ENCODE peak calls at places on chromosome 9, in four cellular contexts. F is lower lobe of right lung, V is heart right ventricle, P is cardiac muscle cell. K is an unnamed sample. For H3K4me1, the result is how much of the 10 kb centered on the place peaks cover.

GRCh38 chr9:122376791-122377190 is 6.0 kb downstream of the PTGS1 start:
- DNase-seq in F (no peak), V (no peak), P (no peak), K (no peak)

GRCh38 chr9:121690766-121691165 is 39.3 kb downstream of the DAB2IP start:
- DNase-seq in F (peak), V (no peak), P (no peak), K (no peak)

GRCh38 chr9:1332161-1332560 is 282.0 kb downstream of the DMRT2 start:
- DNase-seq in F (no peak), V (no peak), P (no peak), K (no peak)

GRCh38 chr9:38390851-38391250 is 1.7 kb upstream of the ALDH1B1 start:
- DNase-seq in F (no peak), V (no peak), P (no peak), K (no peak)

GRCh38 chr9:97985058-97985861 is 2.1 kb downstream of the ANP32B start:
- DNase-seq in F (no peak), V (peak), P (peak), K (no peak)

GRCh38 chr9:6943293-6943692 is 185.5 kb downstream of the KDM4C start:
- DNase-seq in F (no peak), V (no peak), P (no peak), K (no peak)

GRCh38 chr9:137316012-137316981 is 14.2 kb upstream of the NRARP start:
- DNase-seq in F (no peak), V (peak), P (peak), K (peak)

GRCh38 chr9:136059851-136060670 is 35.0 kb downstream of the NACC2 start:
- DNase-seq in F (no peak), V (no peak), P (no peak), K (peak)

GRCh38 chr9:80707120-80707519 is 982.2 kb downstream of the TLE1 start:
- DNase-seq in F (no peak), V (no peak), P (no peak), K (no peak)

GRCh38 chr9:86978413-86978812 is 31.1 kb upstream of the GAS1 start:
- DNase-seq in F (no peak), V (no peak), P (no peak), K (no peak)

GRCh38 chr9:98087420-98088354 is 31.2 kb downstream of the NANS start:
- DNase-seq in F (peak), V (peak), P (peak), K (peak)

GRCh38 chr9:133533878-133534277 is 626 bp upstream of the ADAMTSL2 start:
- DNase-seq in F (no peak), V (no peak), P (no peak), K (no peak)

GRCh38 chr9:99134893-99135341 is 30.0 kb downstream of the TGFBR1 start:
- DNase-seq in F (no peak), V (no peak), P (no peak), K (no peak)

GRCh38 chr9:116497081-116497480 is 190.0 kb upstream of the TRIM32 start:
- DNase-seq in F (no peak), V (no peak), P (no peak), K (no peak)

GRCh38 chr9:81595887-81596558 is 93.3 kb downstream of the TLE1 start:
- DNase-seq in F (no peak), V (no peak), P (no peak), K (no peak)

GRCh38 chr9:129737479-129738269 is 15.2 kb downstream of the PTGES start:
- DNase-seq in F (peak), V (peak), P (peak), K (peak)

GRCh38 chr9:117461386-117461785 is 46.5 kb upstream of the ASTN2 start:
- DNase-seq in F (no peak), V (no peak), P (no peak), K (no peak)

GRCh38 chr9:96741771-96742170 is 36.1 kb downstream of the ZNF510 start:
- DNase-seq in F (no peak), V (no peak), P (no peak), K (no peak)

GRCh38 chr9:108184941-108185340 is 670.8 kb downstream of the ACTL7B start:
- DNase-seq in F (no peak), V (no peak), P (no peak), K (no peak)

GRCh38 chr9:111662851-111663823 is 1.7 kb downstream of the GNG10 start:
- DNase-seq in F (no peak), V (no peak), P (no peak), K (no peak)

GRCh38 chr9:123928471-123929176 is 1.3 kb downstream of the DENND1A start:
- DNase-seq in F (no peak), V (no peak), P (no peak), K (no peak)

GRCh38 chr9:123929177-123929869 is 603 bp downstream of the DENND1A start:
- DNase-seq in F (peak), V (no peak), P (no peak), K (peak)

GRCh38 chr9:123926986-123927385 is 2.9 kb downstream of the DENND1A start:
- DNase-seq in F (no peak), V (no peak), P (no peak), K (no peak)

GRCh38 chr9:123925820-123926219 is 4.1 kb downstream of the DENND1A start:
- DNase-seq in F (no peak), V (no peak), P (no peak), K (no peak)

DNA sequence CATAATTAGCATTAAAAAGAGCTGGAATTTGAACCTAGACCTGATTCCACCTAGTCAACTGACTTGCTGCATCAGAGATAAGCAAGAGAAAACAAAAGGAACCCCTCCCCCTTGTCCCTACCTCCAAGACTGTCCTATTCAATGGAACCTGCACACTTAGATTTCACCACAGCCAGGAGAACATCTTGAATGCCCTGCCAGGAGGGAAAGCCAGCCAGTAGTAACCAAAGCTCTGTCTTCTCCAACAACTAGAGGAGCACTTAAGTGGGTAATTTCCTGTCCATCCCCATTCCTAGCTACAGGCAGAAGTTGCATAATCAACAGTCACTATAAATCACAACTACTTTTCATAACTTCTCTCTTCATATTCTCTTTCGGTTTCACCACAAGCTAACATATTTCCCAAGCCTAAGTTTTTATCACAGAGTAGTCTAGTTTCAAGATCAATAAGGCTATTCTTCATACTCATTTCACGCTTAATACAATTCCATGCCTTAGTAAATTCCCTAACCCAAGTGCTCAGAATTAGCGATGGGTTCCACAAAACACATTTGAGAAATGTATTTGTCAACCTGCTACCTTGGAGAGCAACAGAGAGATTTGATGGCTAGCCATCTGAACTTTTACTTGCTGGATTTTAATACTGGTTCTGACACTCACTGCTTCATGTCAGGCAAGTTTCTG is 2.2 kb downstream of the DENND1A start:
- DNase-seq in F (no peak), V (no peak), P (no peak), K (no peak)
- H3K4me3 ChIP-seq in F (no peak), V (peak), P (no peak), K (peak)

GRCh38 chr9:94173632-94174031 is 85.5 kb upstream of the ZNF169 start:
- DNase-seq in F (no peak), V (no peak), P (no peak), K (no peak)

GRCh38 chr9:94169978-94170377 is 85.7 kb downstream of the PTPDC1 start:
- DNase-seq in F (no peak), V (no peak), P (no peak), K (no peak)

GRCh38 chr9:94175669-94176068 is 83.4 kb upstream of the ZNF169 start:
- DNase-seq in F (no peak), V (no peak), P (no peak), K (no peak)

GRCh38 chr9:94176582-94176981 is 82.5 kb upstream of the ZNF169 start:
- DNase-seq in F (no peak), V (no peak), P (no peak), K (no peak)

GRCh38 chr9:94174164-94174563 is 84.9 kb upstream of the ZNF169 start:
- DNase-seq in F (no peak), V (no peak), P (no peak), K (no peak)
- H3K4me1 ChIP-seq in F (half or more), V (half or more), P (under half), K (half or more)

DNA sequence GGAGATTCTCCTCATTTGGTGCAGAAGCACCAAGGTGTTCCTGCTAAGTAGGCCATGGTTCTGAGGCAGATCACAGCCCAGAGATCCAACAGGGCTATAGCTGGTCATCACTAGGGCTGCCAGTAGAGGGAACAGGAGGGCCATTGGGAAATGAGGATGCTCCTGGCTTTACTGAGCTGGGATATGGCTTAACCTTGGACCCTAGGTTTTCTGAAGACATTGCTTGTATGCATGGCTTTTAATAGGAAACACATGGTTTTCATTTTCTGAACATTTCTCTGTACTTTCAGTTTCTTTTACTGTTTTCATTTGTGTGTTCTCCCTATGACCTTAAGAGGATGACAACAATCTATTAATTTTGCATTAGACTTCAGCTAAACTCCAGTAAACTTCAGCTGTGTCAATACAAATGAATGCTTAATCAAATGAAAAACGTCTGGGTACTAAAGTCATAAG is at the start of gene IFNW1:
- DNase-seq in F (no peak), V (no peak), P (no peak), K (no peak)
- TF ChIP-seq CTCF in F (no peak), V (no peak), P (peak), K (no peak)

GRCh38 chr9:132406554-132407122 is at the start of gene TTF1:
- DNase-seq in F (peak), V (peak), P (peak), K (peak)

GRCh38 chr9:132401791-132402190 is 4.8 kb downstream of the TTF1 start:
- DNase-seq in F (no peak), V (no peak), P (no peak), K (no peak)

GRCh38 chr9:132408521-132408920 is 1.5 kb upstream of the CFAP77 start:
- DNase-seq in F (no peak), V (peak), P (no peak), K (peak)

GRCh38 chr9:132407196-132407595 is 556 bp upstream of the TTF1 start:
- DNase-seq in F (no peak), V (no peak), P (no peak), K (no peak)

DNA sequence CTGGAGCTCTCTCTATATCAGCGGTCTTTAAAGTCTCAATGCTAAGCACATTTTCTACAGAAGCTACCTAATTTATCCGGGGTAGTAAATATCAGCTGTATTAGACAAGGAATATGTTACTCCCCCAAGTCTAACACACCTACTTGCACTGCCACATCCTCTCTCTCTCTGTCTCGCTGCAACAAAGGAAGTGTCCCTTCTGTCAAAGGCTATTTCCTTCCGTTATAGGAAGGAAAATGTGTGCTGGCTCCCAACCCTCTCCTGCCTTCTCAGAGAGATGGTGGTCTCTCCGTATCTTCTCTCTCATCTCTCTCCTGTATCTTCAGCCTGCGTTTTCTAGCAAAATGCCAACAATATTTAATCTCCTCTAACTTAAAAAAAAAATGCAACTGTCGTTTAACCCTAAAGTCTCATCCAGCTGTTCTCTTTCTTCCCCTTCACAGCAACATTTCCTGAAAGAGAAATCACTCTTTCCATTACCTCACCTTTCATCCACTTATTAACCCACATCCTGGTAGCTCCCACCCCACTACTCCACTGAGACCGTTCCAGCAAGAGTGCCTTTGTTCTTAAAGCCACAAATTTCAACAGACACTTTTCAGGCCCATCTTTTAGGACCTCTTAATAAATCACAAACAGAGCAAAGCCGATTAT is 2.3 kb downstream of the TTF1 start:
- DNase-seq in F (no peak), V (no peak), P (no peak), K (no peak)
- H3K4me3 ChIP-seq in F (no peak), V (no peak), P (no peak), K (no peak)

GRCh38 chr9:128125575-128126354 is 1.8 kb downstream of the PTGES2 start:
- DNase-seq in F (peak), V (peak), P (no peak), K (no peak)
- H3K4me1 ChIP-seq in F (under half), V (under half), P (under half), K (half or more)

DNA sequence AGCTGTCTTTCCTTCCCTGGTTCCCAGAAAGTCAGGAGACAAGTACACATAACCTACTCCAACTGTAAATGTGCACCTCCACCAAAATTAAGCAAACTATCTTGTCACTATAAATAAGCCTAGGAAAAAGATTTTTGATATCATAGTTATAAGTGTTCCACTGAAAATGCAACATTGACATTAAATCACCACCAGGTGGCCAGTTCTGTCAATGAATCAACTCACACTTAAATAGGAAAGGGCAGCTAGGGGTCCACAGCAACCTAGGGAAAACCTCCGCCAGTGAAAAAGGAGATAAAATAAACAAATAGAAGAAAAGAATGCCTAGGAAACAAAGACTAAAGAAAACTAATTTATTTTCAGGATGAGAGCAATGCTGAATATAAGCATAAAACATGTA is 243.0 kb upstream of the PTPRD start:
- DNase-seq in F (no peak), V (no peak), P (peak), K (no peak)
- TF ChIP-seq CTCF in F (no peak), V (no peak), P (peak), K (no peak)

GRCh38 chr9:35882265-35882848 is 12.2 kb upstream of the OR13J1 start:
- DNase-seq in F (peak), V (peak), P (peak), K (peak)
- H3K4me3 ChIP-seq in F (no peak), V (no peak), P (no peak), K (no peak)

DNA sequence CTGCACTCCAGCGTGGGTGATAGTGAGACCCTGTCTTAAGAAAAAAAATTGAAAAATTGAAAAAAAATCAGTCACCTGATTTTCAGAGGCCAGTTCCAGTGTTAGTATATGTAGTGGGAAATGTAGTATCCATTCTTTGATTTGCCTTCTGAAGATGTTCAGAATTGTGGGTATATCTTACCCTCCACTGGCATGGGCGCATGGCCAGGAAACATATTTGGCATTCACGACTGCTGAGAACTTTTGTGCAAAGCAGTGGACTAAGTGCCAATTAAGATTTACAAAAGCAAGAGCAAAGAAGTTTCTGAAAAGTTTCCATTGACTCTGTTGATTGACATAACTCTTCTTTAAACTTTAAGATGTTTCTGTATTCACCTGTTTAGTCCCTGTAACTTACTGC is 2.4 kb downstream of the CAVIN4 start:
- DNase-seq in F (no peak), V (peak), P (no peak), K (peak)
- H3K4me1 ChIP-seq in F (under half), V (under half), P (under half), K (under half)

K was measured in left ventricle myocardium inferior.